ENCODE peak calls at places on chromosomes 16 and 17, in nine cellular contexts. One of them, this sample, is unnamed.

GRCh38 chr17:82120148-82120547 is 22.1 kb upstream of the FASN start:
- DNase-seq in brain microvascular endothelial cell: no peak
- DNase-seq in fibroblast of lung: peak; percentile 52
- DNase-seq in lower leg skin: no peak
- DNase-seq in foreskin fibroblast: peak; percentile 56
- DNase-seq in astrocyte of the spinal cord: peak; percentile 37
- DNase-seq in heart left ventricle: no peak
- DNase-seq in choroid plexus epithelial cell: peak; percentile 22
- DNase-seq in sigmoid colon: no peak
- DNase-seq in this sample: peak; percentile 24

GRCh38 chr16:72876981-72877373 is 171.0 kb downstream of the ZFHX3 start:
- DNase-seq in brain microvascular endothelial cell: peak; percentile 37
- DNase-seq in fibroblast of lung: no peak
- DNase-seq in lower leg skin: no peak
- DNase-seq in foreskin fibroblast: peak; percentile 26
- DNase-seq in astrocyte of the spinal cord: peak; percentile 40
- DNase-seq in heart left ventricle: no peak
- DNase-seq in choroid plexus epithelial cell: peak; percentile 66
- DNase-seq in sigmoid colon: no peak
- DNase-seq in this sample: no peak

GRCh38 chr17:76948726-76949342 is 80.6 kb downstream of the MGAT5B start:
- DNase-seq in brain microvascular endothelial cell: no peak
- DNase-seq in fibroblast of lung: no peak
- DNase-seq in lower leg skin: no peak
- DNase-seq in foreskin fibroblast: no peak
- DNase-seq in astrocyte of the spinal cord: no peak
- DNase-seq in heart left ventricle: no peak
- DNase-seq in choroid plexus epithelial cell: no peak
- DNase-seq in sigmoid colon: no peak
- DNase-seq in this sample: no peak

GRCh38 chr16:4616047-4616811 is 1.5 kb upstream of the UBALD1 start:
- DNase-seq in brain microvascular endothelial cell: peak; percentile 100
- DNase-seq in fibroblast of lung: peak; percentile 100
- DNase-seq in lower leg skin: peak; percentile 100
- DNase-seq in foreskin fibroblast: peak; percentile 100
- DNase-seq in astrocyte of the spinal cord: peak; percentile 100
- DNase-seq in heart left ventricle: peak; percentile 100
- DNase-seq in choroid plexus epithelial cell: peak; percentile 100
- DNase-seq in sigmoid colon: peak; percentile 100
- DNase-seq in this sample: peak; percentile 99

GRCh38 chr16:26053889-26054288 is 362.1 kb downstream of the HS3ST4 start:
- DNase-seq in brain microvascular endothelial cell: no peak
- DNase-seq in fibroblast of lung: no peak
- DNase-seq in lower leg skin: no peak
- DNase-seq in foreskin fibroblast: no peak
- DNase-seq in astrocyte of the spinal cord: no peak
- DNase-seq in heart left ventricle: no peak
- DNase-seq in choroid plexus epithelial cell: no peak
- DNase-seq in sigmoid colon: no peak
- DNase-seq in this sample: no peak

GRCh38 chr17:2455956-2456355 is 55.1 kb upstream of the MNT start:
- DNase-seq in brain microvascular endothelial cell: no peak
- DNase-seq in fibroblast of lung: no peak
- DNase-seq in lower leg skin: no peak
- DNase-seq in foreskin fibroblast: no peak
- DNase-seq in astrocyte of the spinal cord: no peak
- DNase-seq in heart left ventricle: no peak
- DNase-seq in choroid plexus epithelial cell: no peak
- DNase-seq in sigmoid colon: no peak
- DNase-seq in this sample: no peak

GRCh38 chr17:74280093-74280513 is 6.1 kb downstream of the DNAI2 start:
- DNase-seq in brain microvascular endothelial cell: no peak
- DNase-seq in fibroblast of lung: no peak
- DNase-seq in lower leg skin: no peak
- DNase-seq in foreskin fibroblast: no peak
- DNase-seq in astrocyte of the spinal cord: no peak
- DNase-seq in heart left ventricle: peak; percentile 65
- DNase-seq in choroid plexus epithelial cell: no peak
- DNase-seq in sigmoid colon: no peak
- DNase-seq in this sample: no peak

GRCh38 chr17:8832711-8833352 is 33.7 kb upstream of the MFSD6L start:
- DNase-seq in brain microvascular endothelial cell: no peak
- DNase-seq in fibroblast of lung: no peak
- DNase-seq in lower leg skin: peak; percentile 86
- DNase-seq in foreskin fibroblast: no peak
- DNase-seq in astrocyte of the spinal cord: no peak
- DNase-seq in heart left ventricle: no peak
- DNase-seq in choroid plexus epithelial cell: no peak
- DNase-seq in sigmoid colon: no peak
- DNase-seq in this sample: peak; percentile 30

GRCh38 chr17:12721581-12721980 is 55.9 kb downstream of the MYOCD start:
- DNase-seq in brain microvascular endothelial cell: no peak
- DNase-seq in fibroblast of lung: no peak
- DNase-seq in lower leg skin: no peak
- DNase-seq in foreskin fibroblast: no peak
- DNase-seq in astrocyte of the spinal cord: no peak
- DNase-seq in heart left ventricle: no peak
- DNase-seq in choroid plexus epithelial cell: no peak
- DNase-seq in sigmoid colon: no peak
- DNase-seq in this sample: no peak

GRCh38 chr17:28711723-28712036 is at the start of gene PROCA1:
- DNase-seq in brain microvascular endothelial cell: no peak
- DNase-seq in fibroblast of lung: no peak
- DNase-seq in lower leg skin: no peak
- DNase-seq in foreskin fibroblast: no peak
- DNase-seq in astrocyte of the spinal cord: no peak
- DNase-seq in heart left ventricle: no peak
- DNase-seq in choroid plexus epithelial cell: no peak
- DNase-seq in sigmoid colon: no peak
- DNase-seq in this sample: no peak

GRCh38 chr17:17519886-17520285 is 23.7 kb upstream of the RASD1 start:
- DNase-seq in brain microvascular endothelial cell: no peak
- DNase-seq in fibroblast of lung: no peak
- DNase-seq in lower leg skin: no peak
- DNase-seq in foreskin fibroblast: no peak
- DNase-seq in astrocyte of the spinal cord: no peak
- DNase-seq in heart left ventricle: no peak
- DNase-seq in choroid plexus epithelial cell: no peak
- DNase-seq in sigmoid colon: no peak
- DNase-seq in this sample: no peak

GRCh38 chr16:7393680-7394079 is 61.0 kb downstream of the RBFOX1 start:
- DNase-seq in brain microvascular endothelial cell: no peak
- DNase-seq in fibroblast of lung: no peak
- DNase-seq in lower leg skin: no peak
- DNase-seq in foreskin fibroblast: no peak
- DNase-seq in astrocyte of the spinal cord: no peak
- DNase-seq in heart left ventricle: no peak
- DNase-seq in choroid plexus epithelial cell: no peak
- DNase-seq in sigmoid colon: no peak
- DNase-seq in this sample: no peak

GRCh38 chr16:67023689-67024088 is 5.3 kb upstream of the CBFB start:
- DNase-seq in brain microvascular endothelial cell: no peak
- DNase-seq in fibroblast of lung: no peak
- DNase-seq in lower leg skin: no peak
- DNase-seq in foreskin fibroblast: no peak
- DNase-seq in astrocyte of the spinal cord: no peak
- DNase-seq in heart left ventricle: no peak
- DNase-seq in choroid plexus epithelial cell: no peak
- DNase-seq in sigmoid colon: no peak
- DNase-seq in this sample: no peak

GRCh38 chr17:75707096-75707720 is 14.1 kb upstream of the ITGB4 start:
- DNase-seq in brain microvascular endothelial cell: peak; percentile 48
- DNase-seq in fibroblast of lung: peak; percentile 28
- DNase-seq in lower leg skin: no peak
- DNase-seq in foreskin fibroblast: no peak
- DNase-seq in astrocyte of the spinal cord: peak; percentile 71
- DNase-seq in heart left ventricle: peak; percentile 81
- DNase-seq in choroid plexus epithelial cell: peak; percentile 74
- DNase-seq in sigmoid colon: no peak
- DNase-seq in this sample: no peak

GRCh38 chr17:36463916-36464764 is 22.3 kb upstream of the ZNHIT3 start:
- DNase-seq in brain microvascular endothelial cell: peak; percentile 79
- DNase-seq in fibroblast of lung: peak; percentile 63
- DNase-seq in lower leg skin: peak; percentile 84
- DNase-seq in foreskin fibroblast: peak; percentile 77
- DNase-seq in astrocyte of the spinal cord: peak; percentile 72
- DNase-seq in heart left ventricle: peak; percentile 52
- DNase-seq in choroid plexus epithelial cell: peak; percentile 74
- DNase-seq in sigmoid colon: peak; percentile 55
- DNase-seq in this sample: peak; percentile 83

GRCh38 chr17:41480581-41480980 is 370 bp downstream of the KRT35 start:
- DNase-seq in brain microvascular endothelial cell: no peak
- DNase-seq in fibroblast of lung: no peak
- DNase-seq in lower leg skin: no peak
- DNase-seq in foreskin fibroblast: no peak
- DNase-seq in astrocyte of the spinal cord: no peak
- DNase-seq in heart left ventricle: no peak
- DNase-seq in choroid plexus epithelial cell: no peak
- DNase-seq in sigmoid colon: no peak
- DNase-seq in this sample: no peak

GRCh38 chr16:13999071-13999894 is 71.8 kb upstream of the MRTFB start:
- DNase-seq in brain microvascular endothelial cell: no peak
- DNase-seq in fibroblast of lung: no peak
- DNase-seq in lower leg skin: no peak
- DNase-seq in foreskin fibroblast: no peak
- DNase-seq in astrocyte of the spinal cord: no peak
- DNase-seq in heart left ventricle: no peak
- DNase-seq in choroid plexus epithelial cell: no peak
- DNase-seq in sigmoid colon: no peak
- DNase-seq in this sample: no peak

GRCh38 chr17:2054262-2054739 is 602 bp upstream of the HIC1 start:
- DNase-seq in brain microvascular endothelial cell: no peak
- DNase-seq in fibroblast of lung: peak; percentile 66
- DNase-seq in lower leg skin: peak; percentile 88
- DNase-seq in foreskin fibroblast: no peak
- DNase-seq in astrocyte of the spinal cord: peak; percentile 69
- DNase-seq in heart left ventricle: peak; percentile 44
- DNase-seq in choroid plexus epithelial cell: peak; percentile 81
- DNase-seq in sigmoid colon: peak; percentile 81
- DNase-seq in this sample: peak; percentile 34

GRCh38 chr17:62750502-62751349 is 57.4 kb downstream of the MARCHF10 start:
- DNase-seq in brain microvascular endothelial cell: no peak
- DNase-seq in fibroblast of lung: no peak
- DNase-seq in lower leg skin: peak; percentile 61
- DNase-seq in foreskin fibroblast: no peak
- DNase-seq in astrocyte of the spinal cord: no peak
- DNase-seq in heart left ventricle: no peak
- DNase-seq in choroid plexus epithelial cell: peak; percentile 13
- DNase-seq in sigmoid colon: no peak
- DNase-seq in this sample: no peak

GRCh38 chr17:58375811-58376210 is 23.8 kb upstream of the SUPT4H1 start:
- DNase-seq in brain microvascular endothelial cell: no peak
- DNase-seq in fibroblast of lung: no peak
- DNase-seq in lower leg skin: no peak
- DNase-seq in foreskin fibroblast: no peak
- DNase-seq in astrocyte of the spinal cord: no peak
- DNase-seq in heart left ventricle: no peak
- DNase-seq in choroid plexus epithelial cell: no peak
- DNase-seq in sigmoid colon: no peak
- DNase-seq in this sample: no peak

GRCh38 chr17:44385287-44386181 is 3.9 kb downstream of the ITGA2B start:
- DNase-seq in brain microvascular endothelial cell: peak; percentile 51
- DNase-seq in fibroblast of lung: peak; percentile 70
- DNase-seq in lower leg skin: peak; percentile 94
- DNase-seq in foreskin fibroblast: peak; percentile 49
- DNase-seq in astrocyte of the spinal cord: peak; percentile 63
- DNase-seq in heart left ventricle: peak; percentile 77
- DNase-seq in choroid plexus epithelial cell: peak; percentile 64
- DNase-seq in sigmoid colon: peak; percentile 93
- DNase-seq in this sample: peak; percentile 81
- TF ChIP-seq CTCF in brain microvascular endothelial cell: peak; percentile 35
- TF ChIP-seq CTCF in fibroblast of lung: no peak
- TF ChIP-seq CTCF in lower leg skin: no peak
- TF ChIP-seq CTCF in foreskin fibroblast: no peak
- TF ChIP-seq CTCF in astrocyte of the spinal cord: peak; percentile 14
- TF ChIP-seq CTCF in heart left ventricle: no peak
- TF ChIP-seq CTCF in choroid plexus epithelial cell: peak; percentile 37
- TF ChIP-seq CTCF in sigmoid colon: no peak
- TF ChIP-seq CTCF in this sample: no peak

GRCh38 chr16:1680361-1680760 is 2.3 kb downstream of the JPT2 start:
- DNase-seq in brain microvascular endothelial cell: no peak
- DNase-seq in fibroblast of lung: no peak
- DNase-seq in lower leg skin: no peak
- DNase-seq in foreskin fibroblast: no peak
- DNase-seq in astrocyte of the spinal cord: no peak
- DNase-seq in heart left ventricle: no peak
- DNase-seq in choroid plexus epithelial cell: no peak
- DNase-seq in sigmoid colon: no peak
- DNase-seq in this sample: no peak
- H3K4me3 ChIP-seq in brain microvascular endothelial cell: no peak overlapping the region
- H3K4me3 ChIP-seq in fibroblast of lung: no peak overlapping the region
- H3K4me3 ChIP-seq in lower leg skin: no peak overlapping the region
- H3K4me3 ChIP-seq in foreskin fibroblast: no peak overlapping the region
- H3K4me3 ChIP-seq in astrocyte of the spinal cord: no peak overlapping the region
- H3K4me3 ChIP-seq in heart left ventricle: no peak overlapping the region
- H3K4me3 ChIP-seq in choroid plexus epithelial cell: no peak overlapping the region
- H3K4me3 ChIP-seq in sigmoid colon: no peak overlapping the region
- H3K4me3 ChIP-seq in this sample: no peak overlapping the region

DNA sequence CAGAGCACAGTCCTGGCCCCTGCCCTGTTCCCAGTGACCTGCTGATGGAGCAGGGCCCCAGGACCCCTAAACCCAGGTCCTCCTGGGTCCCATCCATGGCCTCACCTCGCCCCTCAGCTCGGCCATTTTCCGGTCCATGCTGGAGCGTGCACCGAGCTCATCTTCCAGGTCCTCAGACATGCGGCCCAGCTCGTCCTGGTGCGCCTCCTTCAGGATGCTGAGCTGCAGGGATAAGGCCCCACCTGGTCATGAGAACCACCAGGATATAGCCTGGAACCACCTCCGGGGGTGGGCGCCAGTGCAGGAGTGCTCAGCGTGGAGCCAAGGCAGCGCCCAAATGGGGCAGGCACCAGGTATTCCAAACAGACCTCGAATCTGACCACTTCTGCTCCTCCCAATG is 17.9 kb downstream of the CCDC102A start:
- DNase-seq in brain microvascular endothelial cell: no peak
- DNase-seq in fibroblast of lung: no peak
- DNase-seq in lower leg skin: no peak
- DNase-seq in foreskin fibroblast: no peak
- DNase-seq in astrocyte of the spinal cord: no peak
- DNase-seq in heart left ventricle: no peak
- DNase-seq in choroid plexus epithelial cell: no peak
- DNase-seq in sigmoid colon: no peak
- DNase-seq in this sample: no peak
- TF ChIP-seq CTCF in brain microvascular endothelial cell: no peak
- TF ChIP-seq CTCF in fibroblast of lung: no peak
- TF ChIP-seq CTCF in lower leg skin: no peak
- TF ChIP-seq CTCF in foreskin fibroblast: no peak
- TF ChIP-seq CTCF in astrocyte of the spinal cord: no peak
- TF ChIP-seq CTCF in heart left ventricle: no peak
- TF ChIP-seq CTCF in choroid plexus epithelial cell: no peak
- TF ChIP-seq CTCF in sigmoid colon: no peak
- TF ChIP-seq CTCF in this sample: no peak

DNA sequence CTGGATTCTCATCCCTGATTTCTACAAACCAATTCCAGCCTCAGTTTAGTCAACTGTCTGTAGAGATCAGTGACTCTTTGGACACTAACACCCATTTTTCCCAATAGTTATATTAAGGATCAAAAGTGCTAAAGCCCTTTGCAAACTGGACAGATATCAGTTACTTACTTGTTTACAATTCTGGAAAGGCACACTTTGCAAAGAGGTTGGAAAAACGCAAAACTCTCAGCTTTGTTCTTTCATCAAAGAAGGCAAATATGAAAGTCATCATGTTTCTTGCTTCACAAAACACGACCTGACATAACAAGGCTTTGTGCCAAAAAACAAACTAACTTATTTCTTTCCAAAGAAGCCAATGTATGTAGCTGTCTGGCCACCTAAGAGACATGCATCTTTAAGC is 26.1 kb upstream of the VAT1L start:
- DNase-seq in brain microvascular endothelial cell: no peak
- DNase-seq in fibroblast of lung: peak; percentile 12
- DNase-seq in lower leg skin: no peak
- DNase-seq in foreskin fibroblast: no peak
- DNase-seq in astrocyte of the spinal cord: no peak
- DNase-seq in heart left ventricle: no peak
- DNase-seq in choroid plexus epithelial cell: peak; percentile 22
- DNase-seq in sigmoid colon: no peak
- DNase-seq in this sample: no peak
- H3K4me3 ChIP-seq in brain microvascular endothelial cell: no peak overlapping the region
- H3K4me3 ChIP-seq in fibroblast of lung: no peak overlapping the region
- H3K4me3 ChIP-seq in lower leg skin: no peak overlapping the region
- H3K4me3 ChIP-seq in foreskin fibroblast: no peak overlapping the region
- H3K4me3 ChIP-seq in astrocyte of the spinal cord: no peak overlapping the region
- H3K4me3 ChIP-seq in heart left ventricle: no peak overlapping the region
- H3K4me3 ChIP-seq in choroid plexus epithelial cell: no peak overlapping the region
- H3K4me3 ChIP-seq in sigmoid colon: no peak overlapping the region
- H3K4me3 ChIP-seq in this sample: no peak overlapping the region

This sample was measured in NB4.